ENCODE peak calls at places on chromosomes 13 and 19, in four cellular contexts. X, U, O and H are unnamed samples.

GRCh38 chr19:861756-862528 is 2.5 kb downstream of the CFD start:
- DNase-seq in X (no peak), U (no peak), O (peak), H (no peak)

GRCh38 chr19:29277107-29277506 is 64.2 kb upstream of the UQCRFS1 start:
- DNase-seq in X (no peak), O (peak), U (peak), H (no peak)

GRCh38 chr13:39897636-39898035 is 242.2 kb downstream of the COG6 start:
- DNase-seq in X (no peak), O (no peak), U (no peak), H (no peak)

GRCh38 chr13:20969182-20969581 is 66.6 kb upstream of the XPO4 start:
- DNase-seq in O (peak), X (no peak), U (no peak), H (peak)

GRCh38 chr13:93558637-93559036 is 332.0 kb downstream of the GPC6 start:
- DNase-seq in O (no peak), U (no peak), X (no peak), H (no peak)

GRCh38 chr19:22052644-22053013 is 345 bp downstream of the ZNF257 start:
- DNase-seq in U (no peak), X (peak), O (peak), H (no peak)

GRCh38 chr19:13619203-13619632 is 112.9 kb upstream of the CACNA1A start:
- DNase-seq in X (no peak), U (no peak), O (peak), H (peak)

GRCh38 chr19:7385062-7385461 is 36.3 kb downstream of the ARHGEF18 start:
- DNase-seq in U (no peak), X (no peak), O (no peak), H (no peak)

GRCh38 chr19:4993683-4994082 is 24.8 kb downstream of the KDM4B start:
- DNase-seq in U (no peak), O (no peak), X (no peak), H (no peak)

GRCh38 chr19:31314849-31315620 is 34.2 kb downstream of the TSHZ3 start:
- DNase-seq in X (no peak), O (peak), U (no peak), H (no peak)

GRCh38 chr19:54470991-54471782 is 1.9 kb downstream of the CDC42EP5 start:
- DNase-seq in X (no peak), U (peak), O (no peak), H (no peak)

GRCh38 chr13:75405976-75406703 is 75.8 kb downstream of the TBC1D4 start:
- DNase-seq in O (no peak), X (no peak), U (no peak), H (no peak)

GRCh38 chr19:5171711-5172110 is 168.9 kb downstream of the PTPRS start:
- DNase-seq in X (no peak), O (no peak), U (no peak), H (no peak)

GRCh38 chr13:98761126-98761978 is 8.9 kb upstream of the SLC15A1 start:
- DNase-seq in U (no peak), O (peak), X (no peak), H (peak)